ENCODE peak calls at places on chromosomes 12 and 14, in ten cellular contexts. S, L, Y, X, K, O, V, T, N and A are unnamed samples.

GRCh38 chr12:54201001-54201794 is 12.4 kb upstream of the SMUG1 start:
- DNase-seq in S (peak; percentile 79), L (peak; percentile 63), Y (peak; percentile 45), X (peak; percentile 68), K (peak; percentile 14), O (peak; percentile 75), V (peak; percentile 72), T (peak; percentile 84), N (peak; percentile 68), A (peak; percentile 42)

GRCh38 chr12:50507930-50508329 is 3.1 kb downstream of the DIP2B start:
- DNase-seq in S (no peak), L (no peak), Y (no peak), X (peak; percentile 56), K (no peak), O (no peak), V (no peak), T (no peak), N (no peak), A (no peak)

GRCh38 chr12:56488041-56488955 is at the start of gene GLS2:
- DNase-seq in S (no peak), L (peak; percentile 75), Y (peak; percentile 48), X (peak; percentile 79), K (peak; percentile 48), O (peak; percentile 89), V (peak; percentile 64), T (peak; percentile 89), N (no peak), A (peak; percentile 49)

GRCh38 chr14:36373982-36374673 is 53.7 kb upstream of the MBIP start:
- DNase-seq in S (peak; percentile 77), L (peak; percentile 77), Y (peak; percentile 44), X (peak; percentile 80), K (peak; percentile 78), O (peak; percentile 81), V (peak; percentile 77), T (peak; percentile 88), N (peak; percentile 51), A (peak; percentile 85)

GRCh38 chr12:21539797-21540196 is 13.7 kb downstream of the SPX start:
- DNase-seq in S (no peak), L (no peak), Y (no peak), X (no peak), K (no peak), O (no peak), V (no peak), T (no peak), N (no peak), A (no peak)

GRCh38 chr12:54526800-54527630 is 22.4 kb upstream of the PDE1B start:
- DNase-seq in S (peak; percentile 63), L (peak; percentile 38), Y (no peak), X (peak; percentile 39), K (no peak), O (no peak), V (peak; percentile 3), T (peak; percentile 18), N (peak; percentile 30), A (peak; percentile 64)

GRCh38 chr12:26770239-26771070 is 62.5 kb downstream of the ITPR2 start:
- DNase-seq in S (no peak), L (no peak), Y (no peak), X (no peak), K (no peak), O (no peak), V (no peak), T (no peak), N (no peak), A (peak; percentile 12)

GRCh38 chr12:7282844-7283243 is 21.0 kb upstream of the ACSM4 start:
- DNase-seq in S (no peak), L (no peak), Y (no peak), X (no peak), K (no peak), O (no peak), V (no peak), T (no peak), N (no peak), A (peak; percentile 8)